ENCODE peak calls at places on chromosomes 4 and X, in ten cellular contexts. One of them, this sample, is unnamed.
A peak's percentile ranks its signal among the peaks of the same experiment; 100 is the strongest.

GRCh38 chr4:100898844-100899243 is 381.0 kb upstream of the EMCN start:
- DNase-seq in kidney: no peak
- DNase-seq in MM.1S: no peak
- DNase-seq in neural progenitor cell: no peak
- DNase-seq in ovary: no peak
- DNase-seq in cardiac muscle cell: no peak
- DNase-seq in fibroblast of lung: no peak
- DNase-seq in astrocyte of the spinal cord: no peak
- DNase-seq in esophagus muscularis mucosa: no peak
- DNase-seq in Panc1: no peak
- DNase-seq in this sample: no peak

GRCh38 chrX:17553451-17553850 is 178.5 kb downstream of the NHS start:
- DNase-seq in cardiac muscle cell: no peak
- DNase-seq in Panc1: no peak
- DNase-seq in esophagus muscularis mucosa: no peak
- DNase-seq in ovary: no peak
- DNase-seq in kidney: peak; percentile 85
- DNase-seq in astrocyte of the spinal cord: peak; percentile 79
- DNase-seq in fibroblast of lung: peak; percentile 88
- DNase-seq in neural progenitor cell: no peak
- DNase-seq in MM.1S: no peak
- DNase-seq in this sample: peak; percentile 76

GRCh38 chr4:78185117-78185516 is 128.0 kb downstream of the FRAS1 start:
- DNase-seq in neural progenitor cell: no peak
- DNase-seq in esophagus muscularis mucosa: no peak
- DNase-seq in ovary: no peak
- DNase-seq in Panc1: no peak
- DNase-seq in astrocyte of the spinal cord: no peak
- DNase-seq in cardiac muscle cell: no peak
- DNase-seq in fibroblast of lung: no peak
- DNase-seq in kidney: no peak
- DNase-seq in MM.1S: no peak
- DNase-seq in this sample: no peak

GRCh38 chrX:79100791-79101484 is 43.5 kb upstream of the GPR174 start:
- DNase-seq in astrocyte of the spinal cord: no peak
- DNase-seq in MM.1S: no peak
- DNase-seq in kidney: no peak
- DNase-seq in neural progenitor cell: no peak
- DNase-seq in Panc1: no peak
- DNase-seq in esophagus muscularis mucosa: no peak
- DNase-seq in fibroblast of lung: no peak
- DNase-seq in cardiac muscle cell: no peak
- DNase-seq in ovary: no peak
- DNase-seq in this sample: peak; percentile 59

GRCh38 chr4:74217365-74217764 is 59.4 kb downstream of the MTHFD2L start:
- DNase-seq in esophagus muscularis mucosa: no peak
- DNase-seq in astrocyte of the spinal cord: peak; percentile 62
- DNase-seq in ovary: no peak
- DNase-seq in MM.1S: no peak
- DNase-seq in kidney: no peak
- DNase-seq in neural progenitor cell: no peak
- DNase-seq in Panc1: no peak
- DNase-seq in fibroblast of lung: peak; percentile 83
- DNase-seq in cardiac muscle cell: no peak
- DNase-seq in this sample: no peak

GRCh38 chr4:114078636-114079035 is 99.2 kb upstream of the ARSJ start:
- DNase-seq in neural progenitor cell: no peak
- DNase-seq in Panc1: no peak
- DNase-seq in MM.1S: no peak
- DNase-seq in esophagus muscularis mucosa: no peak
- DNase-seq in astrocyte of the spinal cord: no peak
- DNase-seq in ovary: no peak
- DNase-seq in cardiac muscle cell: no peak
- DNase-seq in fibroblast of lung: peak; percentile 87
- DNase-seq in kidney: no peak
- DNase-seq in this sample: peak; percentile 61

GRCh38 chrX:123088331-123088730 is 95.7 kb upstream of the GRIA3 start:
- DNase-seq in cardiac muscle cell: no peak
- DNase-seq in fibroblast of lung: no peak
- DNase-seq in esophagus muscularis mucosa: no peak
- DNase-seq in neural progenitor cell: no peak
- DNase-seq in kidney: no peak
- DNase-seq in MM.1S: no peak
- DNase-seq in ovary: no peak
- DNase-seq in Panc1: no peak
- DNase-seq in astrocyte of the spinal cord: no peak
- DNase-seq in this sample: no peak

GRCh38 chr4:166482755-166483154 is 609.7 kb downstream of the TLL1 start:
- DNase-seq in MM.1S: no peak
- DNase-seq in fibroblast of lung: no peak
- DNase-seq in kidney: no peak
- DNase-seq in Panc1: no peak
- DNase-seq in neural progenitor cell: no peak
- DNase-seq in esophagus muscularis mucosa: no peak
- DNase-seq in cardiac muscle cell: no peak
- DNase-seq in ovary: no peak
- DNase-seq in astrocyte of the spinal cord: no peak
- DNase-seq in this sample: no peak

GRCh38 chr4:7251321-7251720 is 59.0 kb downstream of the SORCS2 start:
- DNase-seq in ovary: no peak
- DNase-seq in kidney: no peak
- DNase-seq in esophagus muscularis mucosa: no peak
- DNase-seq in Panc1: no peak
- DNase-seq in fibroblast of lung: no peak
- DNase-seq in MM.1S: no peak
- DNase-seq in cardiac muscle cell: no peak
- DNase-seq in astrocyte of the spinal cord: no peak
- DNase-seq in neural progenitor cell: no peak
- DNase-seq in this sample: no peak

GRCh38 chr4:78308517-78308916 is 243.1 kb upstream of the ANXA3 start:
- DNase-seq in cardiac muscle cell: no peak
- DNase-seq in MM.1S: no peak
- DNase-seq in neural progenitor cell: no peak
- DNase-seq in ovary: no peak
- DNase-seq in fibroblast of lung: no peak
- DNase-seq in esophagus muscularis mucosa: no peak
- DNase-seq in kidney: no peak
- DNase-seq in Panc1: no peak
- DNase-seq in astrocyte of the spinal cord: no peak
- DNase-seq in this sample: no peak

GRCh38 chr4:26789208-26789607 is 71.4 kb upstream of the STIM2 start:
- DNase-seq in MM.1S: no peak
- DNase-seq in cardiac muscle cell: no peak
- DNase-seq in fibroblast of lung: peak; percentile 18
- DNase-seq in astrocyte of the spinal cord: no peak
- DNase-seq in Panc1: no peak
- DNase-seq in ovary: no peak
- DNase-seq in esophagus muscularis mucosa: no peak
- DNase-seq in kidney: no peak
- DNase-seq in neural progenitor cell: no peak
- DNase-seq in this sample: no peak

GRCh38 chrX:154545673-154546274 is 872 bp downstream of the G6PD start:
- DNase-seq in esophagus muscularis mucosa: no peak
- DNase-seq in fibroblast of lung: no peak
- DNase-seq in Panc1: no peak
- DNase-seq in astrocyte of the spinal cord: no peak
- DNase-seq in cardiac muscle cell: no peak
- DNase-seq in kidney: peak; percentile 61
- DNase-seq in neural progenitor cell: no peak
- DNase-seq in MM.1S: no peak
- DNase-seq in ovary: no peak
- DNase-seq in this sample: no peak
- H3K4me3 ChIP-seq in esophagus muscularis mucosa: peak overlapping the region; percentile 66
- H3K4me3 ChIP-seq in fibroblast of lung: peak overlapping the region; percentile 79
- H3K4me3 ChIP-seq in Panc1: peak overlapping the region; percentile 77
- H3K4me3 ChIP-seq in astrocyte of the spinal cord: peak overlapping the region; percentile 56
- H3K4me3 ChIP-seq in cardiac muscle cell: peak overlapping the region; percentile 66
- H3K4me3 ChIP-seq in kidney: no peak overlapping the region
- H3K4me3 ChIP-seq in neural progenitor cell: peak overlapping the region; percentile 68
- H3K4me3 ChIP-seq in MM.1S: peak overlapping the region; percentile 72
- H3K4me3 ChIP-seq in ovary: peak overlapping the region; percentile 65
- H3K4me3 ChIP-seq in this sample: peak overlapping the region; percentile 93

GRCh38 chr4:55884093-55884850 is 30.8 kb downstream of the EXOC1 start:
- DNase-seq in ovary: no peak
- DNase-seq in MM.1S: no peak
- DNase-seq in fibroblast of lung: no peak
- DNase-seq in Panc1: no peak
- DNase-seq in cardiac muscle cell: no peak
- DNase-seq in kidney: no peak
- DNase-seq in astrocyte of the spinal cord: no peak
- DNase-seq in esophagus muscularis mucosa: no peak
- DNase-seq in neural progenitor cell: peak; percentile 44
- DNase-seq in this sample: no peak

GRCh38 chr4:55884851-55885219 is 31.4 kb downstream of the EXOC1 start:
- DNase-seq in kidney: no peak
- DNase-seq in esophagus muscularis mucosa: no peak
- DNase-seq in neural progenitor cell: no peak
- DNase-seq in MM.1S: no peak
- DNase-seq in Panc1: no peak
- DNase-seq in fibroblast of lung: no peak
- DNase-seq in ovary: no peak
- DNase-seq in cardiac muscle cell: no peak
- DNase-seq in astrocyte of the spinal cord: no peak
- DNase-seq in this sample: no peak

DNA sequence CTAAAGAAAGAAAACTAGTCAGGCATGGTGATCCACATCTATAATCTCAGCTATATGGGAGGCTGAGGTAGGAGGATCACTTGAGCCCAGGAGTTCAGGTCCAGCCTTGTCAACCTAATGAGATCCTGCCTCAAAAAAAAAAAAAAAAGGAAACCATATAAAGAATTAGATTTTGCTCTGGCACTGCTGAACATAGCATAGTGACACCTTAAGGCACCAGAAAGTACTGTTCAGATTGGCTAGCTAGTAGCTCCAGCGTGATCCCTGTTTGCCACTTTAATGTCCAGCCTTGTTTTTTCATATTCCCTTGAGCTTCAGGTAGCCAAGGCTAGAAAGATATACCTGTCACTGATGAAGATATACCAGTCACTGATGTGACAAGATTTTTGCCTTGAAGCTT is 34.1 kb downstream of the EXOC1 start:
- DNase-seq in cardiac muscle cell: no peak
- DNase-seq in fibroblast of lung: no peak
- DNase-seq in neural progenitor cell: peak; percentile 21
- DNase-seq in MM.1S: no peak
- DNase-seq in esophagus muscularis mucosa: no peak
- DNase-seq in Panc1: no peak
- DNase-seq in kidney: no peak
- DNase-seq in ovary: no peak
- DNase-seq in astrocyte of the spinal cord: no peak
- DNase-seq in this sample: no peak
- TF ChIP-seq CTCF in cardiac muscle cell: no peak
- TF ChIP-seq CTCF in fibroblast of lung: no peak
- TF ChIP-seq CTCF in neural progenitor cell: peak; percentile 30
- TF ChIP-seq CTCF in MM.1S: no peak
- TF ChIP-seq CTCF in esophagus muscularis mucosa: no peak
- TF ChIP-seq CTCF in Panc1: peak; percentile 21
- TF ChIP-seq CTCF in kidney: no peak
- TF ChIP-seq CTCF in ovary: no peak
- TF ChIP-seq CTCF in astrocyte of the spinal cord: peak; percentile 11
- TF ChIP-seq CTCF in this sample: no peak

GRCh38 chr4:153233761-153234371 is 29.6 kb downstream of the TRIM2 start:
- DNase-seq in cardiac muscle cell: no peak
- DNase-seq in Panc1: no peak
- DNase-seq in MM.1S: no peak
- DNase-seq in esophagus muscularis mucosa: no peak
- DNase-seq in fibroblast of lung: peak; percentile 97
- DNase-seq in ovary: no peak
- DNase-seq in neural progenitor cell: no peak
- DNase-seq in astrocyte of the spinal cord: peak; percentile 90
- DNase-seq in kidney: no peak
- DNase-seq in this sample: peak; percentile 87

GRCh38 chr4:153234923-153235322 is 30.7 kb downstream of the TRIM2 start:
- DNase-seq in esophagus muscularis mucosa: no peak
- DNase-seq in ovary: no peak
- DNase-seq in cardiac muscle cell: no peak
- DNase-seq in neural progenitor cell: no peak
- DNase-seq in astrocyte of the spinal cord: peak; percentile 42
- DNase-seq in fibroblast of lung: peak; percentile 82
- DNase-seq in MM.1S: no peak
- DNase-seq in kidney: no peak
- DNase-seq in Panc1: no peak
- DNase-seq in this sample: no peak

GRCh38 chr4:153228512-153229145 is 24.4 kb downstream of the TRIM2 start:
- DNase-seq in astrocyte of the spinal cord: no peak
- DNase-seq in Panc1: no peak
- DNase-seq in esophagus muscularis mucosa: no peak
- DNase-seq in MM.1S: no peak
- DNase-seq in fibroblast of lung: peak; percentile 50
- DNase-seq in cardiac muscle cell: no peak
- DNase-seq in ovary: no peak
- DNase-seq in neural progenitor cell: no peak
- DNase-seq in kidney: no peak
- DNase-seq in this sample: peak; percentile 33

GRCh38 chr4:153227501-153227900 is 23.3 kb downstream of the TRIM2 start:
- DNase-seq in fibroblast of lung: no peak
- DNase-seq in kidney: no peak
- DNase-seq in cardiac muscle cell: no peak
- DNase-seq in esophagus muscularis mucosa: no peak
- DNase-seq in Panc1: no peak
- DNase-seq in astrocyte of the spinal cord: no peak
- DNase-seq in MM.1S: no peak
- DNase-seq in neural progenitor cell: peak; percentile 82
- DNase-seq in ovary: no peak
- DNase-seq in this sample: no peak

GRCh38 chr4:153232768-153233167 is 28.5 kb downstream of the TRIM2 start:
- DNase-seq in esophagus muscularis mucosa: no peak
- DNase-seq in MM.1S: no peak
- DNase-seq in neural progenitor cell: peak; percentile 69
- DNase-seq in kidney: no peak
- DNase-seq in fibroblast of lung: no peak
- DNase-seq in ovary: no peak
- DNase-seq in Panc1: no peak
- DNase-seq in cardiac muscle cell: peak; percentile 88
- DNase-seq in astrocyte of the spinal cord: no peak
- DNase-seq in this sample: no peak
- H3K4me3 ChIP-seq in esophagus muscularis mucosa: no peak overlapping the region
- H3K4me3 ChIP-seq in MM.1S: no peak overlapping the region
- H3K4me3 ChIP-seq in neural progenitor cell: no peak overlapping the region
- H3K4me3 ChIP-seq in kidney: no peak overlapping the region
- H3K4me3 ChIP-seq in fibroblast of lung: no peak overlapping the region
- H3K4me3 ChIP-seq in ovary: no peak overlapping the region
- H3K4me3 ChIP-seq in Panc1: no peak overlapping the region
- H3K4me3 ChIP-seq in cardiac muscle cell: no peak overlapping the region
- H3K4me3 ChIP-seq in astrocyte of the spinal cord: no peak overlapping the region
- H3K4me3 ChIP-seq in this sample: no peak overlapping the region

DNA sequence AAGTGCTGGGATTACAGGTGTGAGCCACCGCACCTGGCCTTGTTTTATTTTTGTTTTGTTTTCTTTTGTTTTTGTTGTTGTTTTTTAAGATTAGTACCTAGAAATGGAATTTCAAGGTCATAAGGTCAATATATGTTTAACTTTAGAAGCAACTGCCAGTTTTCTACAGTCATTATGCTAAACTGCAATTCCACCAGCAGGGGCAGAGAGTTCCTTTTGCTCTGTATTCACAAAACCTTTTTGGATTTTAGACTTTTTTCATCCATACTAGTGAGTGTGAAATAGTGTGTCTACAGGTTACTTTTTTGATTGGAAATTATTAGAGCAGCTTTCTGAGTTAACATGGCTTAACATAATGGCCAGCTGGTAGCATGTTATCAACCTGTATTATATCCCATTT is 580.6 kb downstream of the TRIML1 start:
- DNase-seq in fibroblast of lung: no peak
- DNase-seq in MM.1S: no peak
- DNase-seq in esophagus muscularis mucosa: no peak
- DNase-seq in kidney: no peak
- DNase-seq in ovary: no peak
- DNase-seq in cardiac muscle cell: no peak
- DNase-seq in neural progenitor cell: no peak
- DNase-seq in Panc1: no peak
- DNase-seq in astrocyte of the spinal cord: no peak
- DNase-seq in this sample: no peak
- TF ChIP-seq CTCF in fibroblast of lung: no peak
- TF ChIP-seq CTCF in MM.1S: no peak
- TF ChIP-seq CTCF in esophagus muscularis mucosa: no peak
- TF ChIP-seq CTCF in kidney: no peak
- TF ChIP-seq CTCF in ovary: no peak
- TF ChIP-seq CTCF in cardiac muscle cell: no peak
- TF ChIP-seq CTCF in neural progenitor cell: peak; percentile 42
- TF ChIP-seq CTCF in Panc1: peak; percentile 5
- TF ChIP-seq CTCF in astrocyte of the spinal cord: no peak
- TF ChIP-seq CTCF in this sample: no peak

This sample was measured in foreskin fibroblast.